ENCODE peak calls at places on chromosomes 7 and 10, in five cellular contexts. O is esophagus muscularis mucosa, K is HCT116, B is right lobe of liver, H is adrenal gland. P is an unnamed sample.
A peak's percentile ranks its signal among the peaks of the same experiment; 100 is the strongest.

GRCh38 chr7:2666130-2666529 is 21.9 kb upstream of the AMZ1 start:
- DNase-seq in O (no peak), K (no peak), B (peak; percentile 65), H (no peak), P (no peak)

GRCh38 chr10:101687088-101687487 is 7.9 kb downstream of the FBXW4 start:
- DNase-seq in O (no peak), K (no peak), B (no peak), H (no peak), P (no peak)

GRCh38 chr7:1200045-1200444 is 32.6 kb upstream of the UNCX start:
- DNase-seq in O (no peak), K (no peak), B (no peak), H (no peak), P (no peak)

GRCh38 chr10:53765311-53765710 is 992.7 kb upstream of the MBL2 start:
- DNase-seq in O (no peak), K (no peak), B (no peak), H (no peak), P (no peak)

GRCh38 chr7:50742401-50742800 is 40.3 kb downstream of the GRB10 start:
- DNase-seq in O (no peak), K (no peak), B (no peak), H (no peak), P (no peak)

GRCh38 chr7:101901661-101902491 is 84.5 kb downstream of the CUX1 start:
- DNase-seq in O (no peak), K (no peak), B (no peak), H (no peak), P (no peak)

GRCh38 chr7:16027396-16027795 is 340.9 kb upstream of the MEOX2 start:
- DNase-seq in O (no peak), K (no peak), B (no peak), H (no peak), P (no peak)

GRCh38 chr7:36746347-36746746 is 22.1 kb upstream of the AOAH start:
- DNase-seq in O (no peak), K (no peak), B (peak; percentile 91), H (no peak), P (no peak)

GRCh38 chr7:43534110-43534509 is 48.8 kb upstream of the STK17A start:
- DNase-seq in O (no peak), K (no peak), B (no peak), H (no peak), P (no peak)

GRCh38 chr10:131676971-131677421 is 223.8 kb upstream of the PPP2R2D start:
- DNase-seq in O (no peak), K (no peak), B (no peak), H (no peak), P (no peak)

GRCh38 chr7:94396044-94396443 is 1.3 kb downstream of the COL1A2 start:
- DNase-seq in O (no peak), K (no peak), B (no peak), H (no peak), P (no peak)

GRCh38 chr7:1455241-1455939 is 3.9 kb downstream of the MICALL2 start:
- DNase-seq in O (no peak), K (peak; percentile 63), B (peak; percentile 87), H (peak; percentile 69), P (no peak)

GRCh38 chr10:132482090-132482489 is 55.5 kb upstream of the INPP5A start:
- DNase-seq in O (no peak), K (no peak), B (no peak), H (no peak), P (no peak)

GRCh38 chr10:71746344-71747037 is 26.8 kb downstream of the VSIR start:
- DNase-seq in O (no peak), K (no peak), B (peak; percentile 52), H (no peak), P (no peak)

GRCh38 chr10:25678666-25679065 is 255.4 kb upstream of the MYO3A start:
- DNase-seq in O (no peak), K (no peak), B (no peak), H (no peak), P (no peak)

GRCh38 chr7:77415474-77415821 is 701 bp downstream of the GSAP start:
- DNase-seq in O (no peak), K (no peak), B (no peak), H (no peak), P (no peak)

GRCh38 chr10:11864727-11865126 is 41.6 kb downstream of the PROSER2 start:
- DNase-seq in O (no peak), K (no peak), B (no peak), H (no peak), P (no peak)

GRCh38 chr10:43036581-43037428 is 40.1 kb upstream of the RET start:
- DNase-seq in O (peak; percentile 80), K (no peak), B (no peak), H (no peak), P (no peak)

GRCh38 chr10:99374972-99375371 is 45.8 kb downstream of the CNNM1 start:
- DNase-seq in O (no peak), K (no peak), B (no peak), H (no peak), P (no peak)

GRCh38 chr7:55306331-55306730 is 58.8 kb upstream of the LANCL2 start:
- DNase-seq in O (no peak), K (no peak), B (no peak), H (no peak), P (no peak)

GRCh38 chr7:157780312-157780711 is 443.5 kb downstream of the DNAJB6 start:
- DNase-seq in O (no peak), K (no peak), B (no peak), H (no peak), P (no peak)

GRCh38 chr7:155257482-155258232 is 40.0 kb upstream of the INSIG1 start:
- DNase-seq in O (no peak), K (no peak), B (peak; percentile 76), H (peak; percentile 59), P (peak; percentile 82)

DNA sequence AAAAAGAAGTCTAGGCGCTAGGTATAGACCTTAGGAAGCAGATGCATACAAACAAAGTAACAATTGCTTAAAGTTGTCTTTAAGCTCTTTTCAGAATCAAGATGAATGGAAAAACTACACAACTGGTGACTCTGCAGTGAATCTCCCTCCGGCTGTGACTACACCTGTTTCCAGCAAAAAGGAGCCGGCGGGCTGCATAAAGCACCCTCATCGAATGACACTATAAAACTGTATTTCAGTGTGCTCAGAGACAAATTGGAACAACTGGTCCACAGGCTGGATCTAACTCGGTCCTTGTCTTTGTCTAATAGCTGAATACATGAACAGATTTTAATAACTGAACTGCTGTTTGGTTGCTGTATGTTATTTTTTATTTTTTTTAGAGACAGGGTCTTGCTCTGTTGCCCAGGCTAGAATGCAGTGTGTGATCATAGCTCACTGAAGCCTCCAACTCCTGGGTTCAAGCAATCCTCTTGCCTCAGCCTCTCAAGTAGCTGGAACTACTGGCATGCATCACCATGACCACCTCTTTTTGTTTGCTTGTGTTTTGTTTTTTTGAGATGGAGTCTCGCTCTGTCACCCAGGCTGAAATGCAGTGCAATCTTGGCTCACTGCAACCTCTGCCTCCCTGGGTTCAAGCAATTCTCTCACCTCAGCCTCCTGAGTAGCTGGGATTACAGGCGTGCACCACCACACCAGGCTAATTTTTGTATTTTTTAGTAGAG is 64.2 kb upstream of the SVIL start:
- DNase-seq in O (no peak), K (no peak), B (no peak), H (no peak), P (no peak)
- H3K27ac ChIP-seq in O (peak overlapping the region; percentile 58), K (no peak overlapping the region), B (no peak overlapping the region), H (no peak overlapping the region), P (no peak overlapping the region)

DNA sequence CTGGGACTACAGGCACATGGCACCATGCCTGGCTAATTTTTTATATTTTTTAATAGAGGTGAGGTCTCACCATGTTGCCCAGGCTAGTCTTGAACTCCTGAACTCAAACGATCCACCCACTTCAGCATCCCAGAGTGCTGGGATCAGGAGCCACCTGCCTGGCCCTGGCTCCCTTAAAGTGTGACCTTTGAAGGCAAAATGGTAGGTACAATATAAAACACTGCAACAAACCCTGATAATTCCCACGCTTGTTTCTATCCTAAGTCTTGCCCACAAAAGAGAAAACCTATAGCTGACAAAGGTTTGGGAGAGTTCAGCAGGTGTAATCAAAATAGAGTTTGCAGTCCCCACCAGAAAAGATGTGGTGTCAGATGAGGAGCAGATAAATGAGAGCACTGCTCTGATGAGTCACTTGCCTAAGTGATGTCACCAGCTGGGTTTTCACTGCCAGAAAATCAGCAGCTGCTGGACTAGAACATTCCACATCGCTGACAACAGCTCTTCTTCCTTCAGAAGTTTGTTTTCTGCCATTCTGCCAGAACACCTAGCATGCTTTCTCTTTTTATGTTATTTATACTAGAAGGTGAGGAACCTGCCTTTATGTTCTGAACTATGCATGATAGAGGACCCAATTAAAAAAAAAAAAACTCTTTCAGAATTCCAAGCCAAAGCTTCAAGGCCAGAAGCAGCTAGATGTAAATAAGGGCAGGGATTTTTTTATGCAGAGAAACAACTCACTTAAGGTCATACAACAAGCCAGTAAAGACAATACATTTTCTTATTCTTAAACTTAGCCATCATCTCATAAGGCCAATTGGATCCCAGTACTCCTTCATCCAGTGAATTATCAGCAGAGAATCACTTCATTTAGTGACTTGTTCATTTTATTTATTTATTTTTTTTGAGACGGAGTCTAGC is 18.0 kb downstream of the PURB start:
- DNase-seq in O (no peak), K (peak; percentile 19), B (no peak), H (peak; percentile 86), P (no peak)
- TF ChIP-seq CTCF in O (no peak), K (no peak), B (no peak), H (no peak), P (no peak)

DNA sequence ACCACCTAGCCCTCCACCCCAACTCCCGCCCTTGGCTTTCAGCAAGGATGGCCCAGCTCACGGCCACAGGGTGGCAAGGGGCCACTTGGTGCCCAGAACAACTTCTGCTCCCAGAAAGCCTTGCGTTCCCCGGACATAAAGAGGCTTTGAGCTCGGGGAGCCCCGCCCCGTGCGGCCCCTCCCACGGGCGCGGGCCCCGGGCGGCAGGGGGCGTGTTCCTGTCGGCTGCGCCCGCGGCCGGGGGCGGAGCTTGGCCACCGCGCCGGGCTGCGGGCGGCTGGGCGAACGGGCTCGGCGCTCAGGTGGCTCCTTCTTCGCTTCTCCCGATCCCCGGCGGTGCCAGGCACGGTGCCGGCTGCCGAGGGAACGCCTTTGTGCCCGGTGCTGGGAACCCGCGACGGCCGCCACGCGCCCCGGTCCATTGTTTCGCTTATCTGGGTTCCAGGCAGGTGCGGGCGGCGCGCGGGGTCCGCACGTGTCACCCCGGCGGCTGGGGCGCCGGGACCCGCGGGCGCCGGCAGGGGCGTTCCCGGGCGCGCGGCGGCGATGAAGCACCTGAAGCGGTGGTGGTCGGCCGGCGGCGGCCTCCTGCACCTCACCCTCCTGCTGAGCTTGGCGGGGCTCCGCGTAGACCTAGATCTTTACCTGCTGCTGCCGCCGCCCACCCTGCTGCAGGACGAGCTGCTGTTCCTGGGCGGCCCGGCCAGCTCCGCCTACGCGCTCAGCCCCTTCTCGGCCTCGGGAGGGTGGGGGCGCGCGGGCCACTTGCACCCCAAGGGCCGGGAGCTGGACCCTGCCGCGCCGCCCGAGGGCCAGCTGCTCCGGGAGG is at the start of gene NFE2L3:
- DNase-seq in O (no peak), K (peak; percentile 64), B (peak; percentile 65), H (peak; percentile 73), P (no peak)
- H3K27ac ChIP-seq in O (no peak within 1 kb of the TSS), K (peak within 1 kb of the TSS; percentile 57), B (no peak within 1 kb of the TSS), H (no peak within 1 kb of the TSS), P (no peak within 1 kb of the TSS)

GRCh38 chr10:2619927-2620326 is 447.4 kb upstream of the PFKP start:
- DNase-seq in O (no peak), K (no peak), B (no peak), H (no peak), P (no peak)

GRCh38 chr10:2620827-2621521 is 446.4 kb upstream of the PFKP start:
- DNase-seq in O (no peak), K (no peak), B (no peak), H (no peak), P (no peak)

GRCh38 chr10:2625094-2625493 is 442.3 kb upstream of the PFKP start:
- DNase-seq in O (no peak), K (no peak), B (no peak), H (no peak), P (no peak)

GRCh38 chr10:2623675-2624274 is 443.6 kb upstream of the PFKP start:
- DNase-seq in O (no peak), K (no peak), B (no peak), H (no peak), P (no peak)

GRCh38 chr10:2619472-2619871 is 447.9 kb upstream of the PFKP start:
- DNase-seq in O (no peak), K (no peak), B (no peak), H (no peak), P (no peak)
- TF ChIP-seq CTCF in O (no peak), K (peak; percentile 33), B (peak; percentile 5), H (no peak), P (no peak)

P was measured in coronary artery.